ENCODE peak calls at places on chromosomes 3 and 15, in six cellular contexts. R is psoas muscle; E is BE2C; I is naive thymus-derived CD4-positive, alpha-beta T cell; U is Caco-2; L is tibial artery. B is an unnamed sample.

GRCh38 chr3:16079519-16079918 is 95.0 kb upstream of the GALNT15 start:
- DNase-seq in R (no peak), I (no peak), L (no peak), E (no peak), U (no peak), B (no peak)

GRCh38 chr15:55758580-55758986 is 15.6 kb upstream of the PRTG start:
- DNase-seq in R (no peak), I (no peak), L (no peak), U (no peak), E (peak; percentile 50), B (no peak)

GRCh38 chr3:45972534-45973402 is 22.9 kb downstream of the FYCO1 start:
- DNase-seq in R (no peak), U (no peak), I (no peak), E (no peak), L (peak; percentile 82), B (no peak)

GRCh38 chr3:87811953-87812352 is 246.9 kb downstream of the CGGBP1 start:
- DNase-seq in R (no peak), L (no peak), I (no peak), U (no peak), E (no peak), B (no peak)

GRCh38 chr3:58347984-58348383 is 15.3 kb downstream of the PXK start:
- DNase-seq in U (no peak), L (no peak), R (no peak), I (no peak), E (no peak), B (peak; percentile 76)

GRCh38 chr3:11276901-11277300 is 4.7 kb downstream of the ATG7 start:
- DNase-seq in U (no peak), I (no peak), R (no peak), L (no peak), E (no peak), B (no peak)

GRCh38 chr15:37765809-37766208 is 168.6 kb upstream of the TMCO5A start:
- DNase-seq in I (no peak), R (no peak), L (no peak), U (no peak), E (no peak), B (peak; percentile 67)

GRCh38 chr15:69080203-69080957 is 65.9 kb downstream of the NOX5 start:
- DNase-seq in I (no peak), U (no peak), E (peak; percentile 37), L (no peak), R (no peak), B (no peak)

GRCh38 chr15:81178365-81178764 is 18.3 kb upstream of the IL16 start:
- DNase-seq in L (no peak), R (no peak), U (no peak), I (no peak), E (no peak), B (no peak)

GRCh38 chr15:48862705-48863104 is 15.2 kb upstream of the EID1 start:
- DNase-seq in U (no peak), I (no peak), L (no peak), E (peak; percentile 8), R (no peak), B (no peak)

GRCh38 chr3:69865920-69866679 is 126.8 kb downstream of the MITF start:
- DNase-seq in R (no peak), L (peak; percentile 66), I (no peak), E (peak; percentile 61), U (no peak), B (peak; percentile 4)

GRCh38 chr3:113249111-113249510 is 37.8 kb downstream of the BOC start:
- DNase-seq in I (no peak), R (no peak), E (no peak), L (no peak), U (no peak), B (no peak)

GRCh38 chr15:101043911-101044624 is 124.9 kb downstream of the LRRK1 start:
- DNase-seq in U (no peak), E (peak; percentile 0), R (no peak), I (no peak), L (peak; percentile 25), B (no peak)

GRCh38 chr15:79475312-79475711 is 43.2 kb downstream of the MINAR1 start:
- DNase-seq in L (no peak), U (no peak), E (no peak), R (no peak), I (no peak), B (no peak)

GRCh38 chr3:120652896-120653545 is 29.0 kb downstream of the HGD start:
- DNase-seq in L (no peak), E (no peak), I (no peak), U (no peak), R (no peak), B (peak; percentile 21)

GRCh38 chr15:70799667-70800450 is 36.5 kb upstream of the UACA start:
- DNase-seq in U (peak; percentile 37), I (no peak), L (peak; percentile 82), R (no peak), E (no peak), B (no peak)

GRCh38 chr15:95281470-95281869 is 1049.0 kb upstream of the NR2F2 start:
- DNase-seq in U (no peak), E (no peak), L (no peak), I (no peak), R (no peak), B (no peak)

GRCh38 chr3:24485511-24485910 is 9.1 kb downstream of the THRB start:
- DNase-seq in I (no peak), U (no peak), R (no peak), L (no peak), E (no peak), B (peak; percentile 77)

GRCh38 chr15:86221119-86221518 is 141.4 kb downstream of the AGBL1 start:
- DNase-seq in E (no peak), L (no peak), R (no peak), I (no peak), U (no peak), B (no peak)

GRCh38 chr3:25455316-25456232 is 27.5 kb downstream of the RARB start:
- DNase-seq in R (peak; percentile 64), E (peak; percentile 46), U (no peak), I (no peak), L (peak; percentile 74), B (no peak)

GRCh38 chr3:49173116-49173791 is 1.9 kb downstream of the KLHDC8B start:
- DNase-seq in L (no peak), I (no peak), R (no peak), U (no peak), E (peak; percentile 79), B (peak; percentile 34)

GRCh38 chr3:173976281-173976680 is 578.7 kb downstream of the NLGN1 start:
- DNase-seq in L (no peak), U (no peak), I (no peak), R (no peak), E (no peak), B (no peak)

GRCh38 chr15:71116942-71117341 is 1.7 kb downstream of the THSD4 start:
- DNase-seq in L (peak; percentile 78), U (no peak), E (no peak), I (no peak), R (no peak), B (peak; percentile 44)

GRCh38 chr3:2096196-2096595 is 2.5 kb upstream of the CNTN4 start:
- DNase-seq in E (no peak), R (no peak), I (no peak), L (no peak), U (no peak), B (no peak)

GRCh38 chr3:4438296-4438695 is 28.8 kb downstream of the SUMF1 start:
- DNase-seq in L (no peak), I (no peak), E (no peak), R (no peak), U (peak; percentile 33), B (no peak)

GRCh38 chr15:46091860-46092450 is 457.1 kb downstream of the SQOR start:
- DNase-seq in R (no peak), L (no peak), U (peak; percentile 40), E (peak; percentile 70), I (no peak), B (peak; percentile 7)

GRCh38 chr3:141349711-141350110 is 18.6 kb upstream of the ZBTB38 start:
- DNase-seq in E (no peak), R (no peak), U (no peak), L (no peak), I (no peak), B (no peak)

GRCh38 chr3:108513961-108514360 is 3.6 kb upstream of the MYH15 start:
- DNase-seq in I (no peak), E (no peak), R (no peak), U (no peak), L (no peak), B (no peak)

GRCh38 chr3:147816770-147817169 is 407.6 kb downstream of the ZIC1 start:
- DNase-seq in L (no peak), U (no peak), E (no peak), I (no peak), R (peak; percentile 42), B (peak; percentile 76)

GRCh38 chr15:74307827-74308642 is 59.4 kb downstream of the CYP11A1 start:
- DNase-seq in I (no peak), R (no peak), L (peak; percentile 76), E (peak; percentile 81), U (peak; percentile 41), B (peak; percentile 48)
- H3K27me3 ChIP-seq in I (no peaks in the 10 kb centered on the region), R (peaks cover 39% of the 10 kb centered on the region), L (no peaks in the 10 kb centered on the region), E (no peaks in the 10 kb centered on the region), U (peaks cover 1% of the 10 kb centered on the region), B (no peaks in the 10 kb centered on the region)

GRCh38 chr3:149382518-149382917 is 5.1 kb upstream of the TM4SF1 start:
- DNase-seq in I (no peak), E (no peak), L (no peak), U (no peak), R (no peak), B (no peak)

GRCh38 chr3:149385617-149386298 is 8.3 kb upstream of the TM4SF1 start:
- DNase-seq in R (no peak), E (no peak), L (no peak), U (peak; percentile 69), I (no peak), B (no peak)

GRCh38 chr3:149383703-149384102 is 6.3 kb upstream of the TM4SF1 start:
- DNase-seq in I (no peak), R (no peak), E (no peak), U (no peak), L (no peak), B (no peak)

GRCh38 chr3:149384911-149385321 is 7.5 kb upstream of the TM4SF1 start:
- DNase-seq in E (no peak), R (no peak), L (no peak), U (no peak), I (no peak), B (no peak)

DNA sequence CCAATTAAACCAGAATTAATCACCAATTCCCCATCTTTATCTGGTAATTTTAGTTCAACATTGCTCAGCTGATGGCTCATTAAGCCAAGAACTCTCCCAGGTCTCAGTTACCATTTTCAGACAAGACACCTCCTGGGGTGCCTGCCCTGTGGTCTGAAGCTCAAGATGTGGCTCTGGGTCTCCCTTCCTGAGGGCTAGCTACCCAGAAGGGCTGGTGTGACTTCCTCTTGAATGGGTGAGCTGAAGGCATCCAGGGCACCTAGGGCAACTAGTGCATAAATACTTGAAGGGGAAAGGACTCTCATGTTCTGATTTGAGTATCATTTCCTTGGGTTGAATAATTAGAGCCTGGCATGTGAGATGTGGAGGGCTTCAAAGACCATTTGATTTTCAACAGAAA is 6.7 kb upstream of the TM4SF1 start:
- DNase-seq in I (no peak), R (no peak), L (no peak), U (no peak), E (no peak), B (no peak)
- H3K4me1 ChIP-seq in I (no peaks in the 10 kb centered on the region), R (peaks cover 18% of the 10 kb centered on the region), L (peaks cover 10% of the 10 kb centered on the region), U (peaks cover 80% of the 10 kb centered on the region), E (no peaks in the 10 kb centered on the region), B (peaks cover 12% of the 10 kb centered on the region)

GRCh38 chr3:12307136-12307535 is 18.3 kb downstream of the PPARG start:
- DNase-seq in L (no peak), U (no peak), I (no peak), R (no peak), E (no peak), B (no peak)
- H3K4me3 ChIP-seq in L (no peak overlapping the region), U (no peak overlapping the region), I (no peak overlapping the region), R (no peak overlapping the region), E (no peak overlapping the region), B (no peak overlapping the region)

GRCh38 chr3:133897547-133897946 is 1.9 kb upstream of the RAB6B start:
- DNase-seq in I (no peak), U (no peak), R (no peak), E (no peak), L (no peak), B (no peak)
- H3K27me3 ChIP-seq in I (no peaks in the 10 kb centered on the region), U (peaks cover 5% of the 10 kb centered on the region), R (peaks cover 37% of the 10 kb centered on the region), E (peaks cover 27% of the 10 kb centered on the region), L (no peaks in the 10 kb centered on the region), B (peaks cover 5% of the 10 kb centered on the region)